ENCODE peak calls at places on chromosomes 4 and X, in eight cellular contexts. B is cardiac muscle cell; R is upper lobe of left lung; F is heart right ventricle; Q is effector memory CD4-positive, alpha-beta T cell; P is mesenchymal stem cell; C is PC-3; G is lower lobe of right lung. Z is an unnamed sample.

GRCh38 chr4:35730414-35730813 is 513.9 kb downstream of the ARAP2 start:
- DNase-seq in Q (no peak), P (no peak), F (no peak), C (no peak), R (no peak), B (peak; percentile 8), G (no peak), Z (no peak)

GRCh38 chr4:26863512-26863911 is 2.9 kb downstream of the STIM2 start:
- DNase-seq in G (no peak), C (no peak), Q (no peak), F (no peak), R (no peak), P (no peak), B (no peak), Z (no peak)

GRCh38 chr4:48350871-48351270 is 9.5 kb downstream of the SLAIN2 start:
- DNase-seq in Q (no peak), C (no peak), B (no peak), G (no peak), R (no peak), P (no peak), F (no peak), Z (no peak)

GRCh38 chr4:150972592-150972991 is 42.5 kb downstream of the LRBA start:
- DNase-seq in C (no peak), B (no peak), P (no peak), F (no peak), R (no peak), Q (no peak), G (no peak), Z (no peak)

GRCh38 chr4:71429962-71430361 is 91.1 kb downstream of the SLC4A4 start:
- DNase-seq in P (no peak), R (no peak), F (no peak), Q (no peak), G (no peak), C (no peak), B (no peak), Z (no peak)

GRCh38 chr4:21780158-21780557 is 168.4 kb downstream of the KCNIP4 start:
- DNase-seq in C (no peak), F (no peak), Q (no peak), G (no peak), P (peak; percentile 30), B (no peak), R (no peak), Z (no peak)

GRCh38 chr4:67727124-67727850 is 26.3 kb upstream of the UBA6 start:
- DNase-seq in G (no peak), B (no peak), C (peak; percentile 75), F (no peak), Q (no peak), R (no peak), P (peak; percentile 73), Z (no peak)

GRCh38 chr4:128332086-128332485 is 44.5 kb upstream of the PGRMC2 start:
- DNase-seq in Q (no peak), R (no peak), C (no peak), B (no peak), P (peak; percentile 48), G (no peak), F (no peak), Z (no peak)

GRCh38 chr4:67873116-67873515 is 10.7 kb downstream of the TMPRSS11D start:
- DNase-seq in G (no peak), P (no peak), R (no peak), C (no peak), F (no peak), Q (no peak), B (no peak), Z (no peak)

GRCh38 chr4:86919824-86920223 is 15.0 kb upstream of the AFF1 start:
- DNase-seq in C (no peak), F (no peak), R (no peak), B (no peak), Q (no peak), G (no peak), P (no peak), Z (no peak)

GRCh38 chr4:56026596-56026995 is 77.9 kb downstream of the CEP135 start:
- DNase-seq in R (no peak), Q (no peak), G (no peak), C (peak; percentile 68), B (no peak), F (no peak), P (peak; percentile 29), Z (no peak)

GRCh38 chrX:7068939-7069367 is 78.6 kb upstream of the STS start:
- DNase-seq in Q (no peak), G (no peak), R (no peak), P (no peak), F (no peak), B (peak; percentile 9), C (no peak), Z (no peak)

GRCh38 chrX:17689971-17690409 is 47.3 kb upstream of the SCML1 start:
- DNase-seq in P (peak; percentile 43), F (peak; percentile 48), G (no peak), R (no peak), C (peak; percentile 77), B (peak; percentile 82), Q (peak; percentile 8), Z (no peak)

GRCh38 chr4:70743728-70744127 is 22.0 kb downstream of the RUFY3 start:
- DNase-seq in B (no peak), F (no peak), G (no peak), Q (no peak), C (no peak), R (no peak), P (no peak), Z (no peak)

GRCh38 chr4:106365613-106366012 is 3.0 kb downstream of the GIMD1 start:
- DNase-seq in B (peak; percentile 44), Q (no peak), C (peak; percentile 82), F (no peak), P (peak; percentile 95), G (no peak), R (no peak), Z (no peak)

GRCh38 chrX:82127228-82128123 is 925.6 kb downstream of the SH3BGRL start:
- DNase-seq in B (no peak), Q (no peak), F (no peak), R (no peak), G (no peak), C (peak; percentile 29), P (no peak), Z (no peak)

GRCh38 chr4:92969650-92970370 is 666.0 kb downstream of the GRID2 start:
- DNase-seq in G (no peak), Q (no peak), R (no peak), B (no peak), C (peak; percentile 88), F (no peak), P (peak; percentile 89), Z (no peak)

GRCh38 chr4:149173241-149174013 is 642.2 kb downstream of the IQCM start:
- DNase-seq in F (no peak), P (no peak), G (no peak), C (no peak), Q (no peak), R (no peak), B (no peak), Z (no peak)
- H3K27ac ChIP-seq in F (no peak overlapping the region), P (no peak overlapping the region), G (no peak overlapping the region), C (no peak overlapping the region), Q (no peak overlapping the region), R (no peak overlapping the region), B (no peak overlapping the region), Z (no peak overlapping the region)

GRCh38 chr4:76690906-76691275 is 207.1 kb downstream of the SOWAHB start:
- DNase-seq in F (no peak), B (no peak), C (peak; percentile 47), R (no peak), G (no peak), Q (no peak), P (peak; percentile 54), Z (no peak)
- H3K4me1 ChIP-seq in F (no peaks in the 10 kb centered on the region), B (peaks cover 41% of the 10 kb centered on the region), C (peaks cover 50% of the 10 kb centered on the region), R (peaks cover 10% of the 10 kb centered on the region), G (peaks cover 24% of the 10 kb centered on the region), Q (peaks cover 8% of the 10 kb centered on the region), P (peaks cover 2% of the 10 kb centered on the region), Z (peaks cover 3% of the 10 kb centered on the region)

GRCh38 chr4:2963185-2964076 is at the start of the genes GRK4 and NOP14:
- DNase-seq in Q (peak; percentile 97), B (peak; percentile 99), G (peak; percentile 100), F (peak; percentile 97), P (peak; percentile 98), C (peak; percentile 96), R (peak; percentile 100), Z (peak; percentile 96)

GRCh38 chr4:2961411-2962098 is 1.7 kb downstream of the NOP14 start:
- DNase-seq in C (no peak), F (no peak), R (peak; percentile 62), B (no peak), Q (no peak), P (peak; percentile 45), G (no peak), Z (no peak)

GRCh38 chr4:2962614-2963184 is 507 bp downstream of the NOP14 start:
- DNase-seq in Q (no peak), F (peak; percentile 26), R (no peak), C (peak; percentile 25), G (peak; percentile 68), P (peak; percentile 78), B (peak; percentile 81), Z (no peak)

GRCh38 chr4:2964077-2964471 is 703 bp downstream of the GRK4 start:
- DNase-seq in C (no peak), P (no peak), F (no peak), Q (no peak), R (no peak), G (no peak), B (no peak), Z (no peak)

GRCh38 chr4:2962099-2962455 is 1.1 kb downstream of the NOP14 start:
- DNase-seq in P (no peak), F (no peak), G (no peak), C (no peak), Q (no peak), B (no peak), R (no peak), Z (no peak)
- H3K27ac ChIP-seq in P (no peak overlapping the region), F (peak overlapping the region; percentile 90), G (peak overlapping the region; percentile 85), C (no peak overlapping the region), Q (peak overlapping the region; percentile 83), B (peak overlapping the region; percentile 93), R (peak overlapping the region; percentile 91), Z (no peak overlapping the region)

GRCh38 chr4:156957558-156957957 is 14.0 kb downstream of the PDGFC start:
- DNase-seq in F (no peak), P (no peak), B (no peak), R (no peak), G (no peak), Q (no peak), C (peak; percentile 72), Z (no peak)

GRCh38 chr4:156961241-156962068 is 10.1 kb downstream of the PDGFC start:
- DNase-seq in R (no peak), G (no peak), P (peak; percentile 62), B (no peak), C (no peak), Q (no peak), F (no peak), Z (no peak)

GRCh38 chr4:156958276-156959074 is 13.1 kb downstream of the PDGFC start:
- DNase-seq in Q (no peak), G (no peak), P (no peak), F (no peak), R (no peak), B (no peak), C (peak; percentile 21), Z (no peak)

GRCh38 chr4:156956947-156957346 is 14.7 kb downstream of the PDGFC start:
- DNase-seq in P (no peak), F (no peak), Q (no peak), B (no peak), C (no peak), G (no peak), R (no peak), Z (no peak)

DNA sequence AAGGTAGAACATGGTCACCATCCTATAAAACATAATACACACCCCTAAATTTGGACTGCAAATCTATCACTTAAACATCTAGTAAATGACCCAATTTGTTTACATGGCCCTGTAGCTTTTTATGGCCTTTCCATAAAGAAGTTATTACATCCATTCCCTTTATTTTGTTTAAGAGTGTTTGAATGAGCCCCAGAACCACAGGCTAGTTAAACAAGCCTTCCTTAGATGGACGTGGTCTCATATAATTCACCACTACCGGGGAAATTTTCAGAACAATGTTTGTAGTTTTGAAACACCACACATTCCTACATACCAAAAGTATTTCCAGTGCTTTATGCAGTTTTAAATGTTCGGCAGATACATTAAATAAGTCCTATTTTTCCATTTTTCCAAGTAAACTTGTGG is 12.3 kb downstream of the PDGFC start:
- DNase-seq in C (peak; percentile 80), P (peak; percentile 58), B (no peak), G (no peak), R (no peak), F (no peak), Q (no peak), Z (no peak)
- H3K4me1 ChIP-seq in C (peaks cover 80% of the 10 kb centered on the region), P (peaks cover 7% of the 10 kb centered on the region), B (no peaks in the 10 kb centered on the region), G (peaks cover 15% of the 10 kb centered on the region), R (peaks cover 20% of the 10 kb centered on the region), F (peaks cover 3% of the 10 kb centered on the region), Q (no peaks in the 10 kb centered on the region), Z (no peaks in the 10 kb centered on the region)

Z was measured in breast epithelium.